ENCODE peak calls at places on chromosome 20, in six cellular contexts. U is frontal cortex, W is spleen, J is neural crest cell, B is ACHN, R is activated T-helper 1 cell treated with Interleukin-2 at 50 U/mL for 16 hours. S is an unnamed sample.

GRCh38 chr20:16927031-16927430 is 178.9 kb downstream of the OTOR start:
- DNase-seq in U (no peak), W (no peak), J (no peak), B (no peak), R (no peak), S (no peak)

GRCh38 chr20:23609486-23610109 is 3.9 kb upstream of the CST9 start:
- DNase-seq in U (no peak), W (no peak), J (no peak), B (no peak), R (no peak), S (no peak)

GRCh38 chr20:32964575-32964974 is 39.7 kb downstream of the SUN5 start:
- DNase-seq in U (no peak), W (no peak), J (no peak), B (no peak), R (no peak), S (no peak)

GRCh38 chr20:47708140-47708807 is 77.0 kb downstream of the SULF2 start:
- DNase-seq in U (no peak), W (no peak), J (no peak), B (no peak), R (no peak), S (no peak)

GRCh38 chr20:32583581-32584045 is 1.5 kb downstream of the NOL4L start:
- DNase-seq in U (peak; percentile 62), W (no peak), J (no peak), B (no peak), R (peak; percentile 14), S (no peak)

GRCh38 chr20:10667077-10667401 is 6.8 kb downstream of the JAG1 start:
- DNase-seq in U (no peak), W (peak; percentile 82), J (no peak), B (no peak), R (no peak), S (no peak)

GRCh38 chr20:19990911-19991707 is 26.1 kb upstream of the NAA20 start:
- DNase-seq in U (no peak), W (no peak), J (no peak), B (no peak), R (no peak), S (no peak)

GRCh38 chr20:41080866-41081265 is 52.2 kb downstream of the TOP1 start:
- DNase-seq in U (no peak), W (no peak), J (no peak), B (no peak), R (no peak), S (no peak)

GRCh38 chr20:45097485-45098095 is 3.3 kb downstream of the KCNS1 start:
- DNase-seq in U (peak; percentile 42), W (peak; percentile 81), J (no peak), B (no peak), R (no peak), S (no peak)

GRCh38 chr20:47351643-47352331 is 4.7 kb downstream of the ZMYND8 start:
- DNase-seq in U (no peak), W (peak; percentile 60), J (no peak), B (peak; percentile 39), R (no peak), S (no peak)

GRCh38 chr20:36313936-36314335 is 7.8 kb downstream of the DLGAP4 start:
- DNase-seq in U (no peak), W (peak; percentile 29), J (no peak), B (no peak), R (no peak), S (no peak)

GRCh38 chr20:19757487-19757972 is 528 bp upstream of the RIN2 start:
- DNase-seq in U (peak; percentile 59), W (peak; percentile 88), J (peak; percentile 57), B (peak; percentile 67), R (no peak), S (peak; percentile 42)

GRCh38 chr20:40970218-40970617 is 58.4 kb upstream of the TOP1 start:
- DNase-seq in U (no peak), W (no peak), J (no peak), B (no peak), R (no peak), S (no peak)

GRCh38 chr20:48238781-48239180 is 453.5 kb upstream of the SULF2 start:
- DNase-seq in U (no peak), W (no peak), J (no peak), B (no peak), R (no peak), S (no peak)

GRCh38 chr20:1377984-1378742 is 14.7 kb downstream of the FKBP1A start:
- DNase-seq in U (no peak), W (no peak), J (no peak), B (peak; percentile 53), R (no peak), S (no peak)

GRCh38 chr20:55530763-55531162 is 474.6 kb downstream of the CBLN4 start:
- DNase-seq in U (no peak), W (no peak), J (no peak), B (no peak), R (no peak), S (no peak)

GRCh38 chr20:38590682-38591483 is 9.9 kb downstream of the ADIG start:
- DNase-seq in U (no peak), W (peak; percentile 37), J (no peak), B (peak; percentile 15), R (no peak), S (no peak)

GRCh38 chr20:33689973-33690372 is 3.8 kb upstream of the E2F1 start:
- DNase-seq in U (no peak), W (no peak), J (no peak), B (peak; percentile 44), R (peak; percentile 38), S (no peak)

GRCh38 chr20:43305749-43306148 is 116.0 kb upstream of the PTPRT start:
- DNase-seq in U (no peak), W (no peak), J (no peak), B (no peak), R (no peak), S (no peak)

GRCh38 chr20:44643596-44644383 is 7.7 kb downstream of the ADA start:
- DNase-seq in U (no peak), W (peak; percentile 84), J (no peak), B (peak; percentile 81), R (peak; percentile 30), S (no peak)

GRCh38 chr20:51429696-51430095 is 112.8 kb downstream of the NFATC2 start:
- DNase-seq in U (no peak), W (no peak), J (no peak), B (no peak), R (no peak), S (no peak)

GRCh38 chr20:21396921-21397340 is 395 bp downstream of the NKX2-4 start:
- DNase-seq in U (no peak), W (no peak), J (no peak), B (peak; percentile 37), R (no peak), S (no peak)

GRCh38 chr20:47347661-47348462 is 8.6 kb downstream of the ZMYND8 start:
- DNase-seq in U (no peak), W (no peak), J (no peak), B (no peak), R (no peak), S (no peak)

GRCh38 chr20:64143018-64143801 is 21.0 kb upstream of the MYT1 start:
- DNase-seq in U (no peak), W (peak; percentile 61), J (no peak), B (no peak), R (no peak), S (no peak)

GRCh38 chr20:60255866-60256265 is 297.6 kb downstream of the CDH26 start:
- DNase-seq in U (no peak), W (no peak), J (no peak), B (peak; percentile 47), R (no peak), S (no peak)

GRCh38 chr20:47224300-47224791 is 132.2 kb downstream of the ZMYND8 start:
- DNase-seq in U (no peak), W (no peak), J (no peak), B (no peak), R (no peak), S (no peak)